ENCODE peak calls at places on chromosomes 2 and 18, in seven cellular contexts. Z is kidney, W is ascending aorta, U is foreskin keratinocyte, S is A549, P is right cardiac atrium, F is thyroid gland. N is an unnamed sample. For H3K4me1, the result is how much of the 10 kb centered on the place peaks cover.

GRCh38 chr2:237616373-237617304 is 10.7 kb upstream of the LRRFIP1 start:
- DNase-seq in U (no peak), Z (no peak), S (no peak), W (no peak), P (no peak), F (no peak), N (no peak)

GRCh38 chr2:233061591-233062446 is 1.7 kb downstream of the INPP5D start:
- DNase-seq in W (no peak), U (no peak), S (no peak), P (peak), F (peak), Z (peak), N (no peak)

GRCh38 chr18:34837769-34838194 is 127.7 kb downstream of the DTNA start:
- DNase-seq in Z (no peak), W (no peak), P (peak), S (no peak), U (no peak), F (peak), N (no peak)

GRCh38 chr2:202718614-202719013 is 83.8 kb downstream of the FAM117B start:
- DNase-seq in W (no peak), S (peak), Z (no peak), F (no peak), U (no peak), P (no peak), N (no peak)

GRCh38 chr18:23618862-23619387 is 32.6 kb upstream of the NPC1 start:
- DNase-seq in Z (no peak), S (peak), W (no peak), F (no peak), P (peak), U (no peak), N (no peak)

GRCh38 chr18:62106271-62106670 is 80.6 kb downstream of the PIGN start:
- DNase-seq in S (no peak), F (no peak), P (no peak), W (no peak), U (no peak), Z (no peak), N (no peak)

GRCh38 chr2:96823203-96823602 is 7.1 kb downstream of the CNNM3 start:
- DNase-seq in U (no peak), F (peak), Z (peak), S (no peak), P (peak), W (no peak), N (no peak)

GRCh38 chr2:99573624-99574251 is 83.9 kb upstream of the REV1 start:
- DNase-seq in S (no peak), F (no peak), W (no peak), P (no peak), Z (no peak), U (no peak), N (no peak)

GRCh38 chr2:129302815-129303214 is 676.7 kb upstream of the RAB6C start:
- DNase-seq in U (no peak), W (no peak), S (no peak), F (no peak), Z (no peak), P (no peak), N (no peak)

GRCh38 chr2:196431076-196431475 is 208.4 kb upstream of the CCDC150 start:
- DNase-seq in P (no peak), Z (no peak), S (no peak), U (no peak), F (no peak), W (no peak), N (no peak)

GRCh38 chr2:162385516-162385915 is 41.6 kb downstream of the GCA start:
- DNase-seq in W (no peak), F (no peak), U (no peak), P (no peak), Z (no peak), S (no peak), N (no peak)

GRCh38 chr2:144254342-144255235 is 265.3 kb downstream of the ZEB2 start:
- DNase-seq in F (no peak), W (no peak), Z (no peak), U (no peak), S (no peak), P (peak), N (no peak)

GRCh38 chr2:211846714-211847113 is 691.9 kb downstream of the ERBB4 start:
- DNase-seq in U (no peak), Z (no peak), W (no peak), P (no peak), F (no peak), S (no peak), N (no peak)

GRCh38 chr2:60899230-60899891 is 18.0 kb downstream of the REL start:
- DNase-seq in W (no peak), P (no peak), F (no peak), Z (no peak), U (no peak), S (no peak), N (no peak)

GRCh38 chr2:216369821-216370220 is 2.5 kb downstream of the MARCHF4 start:
- DNase-seq in W (no peak), U (no peak), P (peak), Z (no peak), F (no peak), S (no peak), N (no peak)

GRCh38 chr2:216915548-216916128 is 55.8 kb upstream of the TNP1 start:
- DNase-seq in Z (no peak), W (no peak), P (peak), U (no peak), F (no peak), S (no peak), N (no peak)

GRCh38 chr2:240319855-240320560 is 115.5 kb upstream of the GPC1 start:
- DNase-seq in P (no peak), S (no peak), F (peak), U (no peak), W (no peak), Z (peak), N (peak)

GRCh38 chr2:69253893-69254292 is 133.1 kb downstream of the GFPT1 start:
- DNase-seq in W (no peak), U (peak), P (peak), S (peak), Z (no peak), F (peak), N (no peak)

GRCh38 chr2:130728007-130728454 is 839 bp upstream of the GPR148 start:
- DNase-seq in W (no peak), P (no peak), Z (no peak), S (peak), U (no peak), F (peak), N (no peak)

GRCh38 chr2:118523761-118524160 is 323.7 kb downstream of the EN1 start:
- DNase-seq in W (no peak), P (no peak), F (no peak), S (no peak), U (no peak), Z (no peak), N (no peak)

GRCh38 chr2:166784296-166784946 is 103.9 kb upstream of the XIRP2 start:
- DNase-seq in U (no peak), P (no peak), S (no peak), Z (no peak), F (no peak), W (no peak), N (no peak)

GRCh38 chr2:34332813-34333212 is 733.7 kb upstream of the FAM98A start:
- DNase-seq in W (no peak), P (no peak), S (no peak), F (no peak), Z (no peak), U (no peak), N (no peak)

GRCh38 chr18:49666045-49666444 is 104.2 kb downstream of the LIPG start:
- DNase-seq in W (no peak), S (no peak), U (no peak), P (no peak), Z (no peak), F (no peak), N (no peak)

GRCh38 chr18:49662506-49662905 is 100.6 kb downstream of the LIPG start:
- DNase-seq in W (no peak), F (no peak), U (no peak), P (no peak), Z (no peak), S (no peak), N (no peak)

GRCh38 chr18:49663755-49664085 is 101.9 kb downstream of the LIPG start:
- DNase-seq in S (no peak), P (no peak), Z (no peak), W (no peak), U (no peak), F (no peak), N (no peak)

GRCh38 chr18:49667462-49667861 is 105.6 kb downstream of the LIPG start:
- DNase-seq in F (no peak), W (no peak), Z (no peak), U (no peak), P (no peak), S (no peak), N (no peak)

GRCh38 chr18:49664086-49664890 is 102.4 kb downstream of the LIPG start:
- DNase-seq in W (no peak), S (no peak), U (no peak), Z (no peak), F (no peak), P (peak), N (no peak)
- H3K27ac ChIP-seq in W (no peak), S (no peak), U (no peak), Z (no peak), F (no peak), P (peak), N (no peak)

GRCh38 chr2:73087311-73087710 is 15.8 kb upstream of the SFXN5 start:
- DNase-seq in W (no peak), P (no peak), F (no peak), Z (peak), S (no peak), U (no peak), N (no peak)
- H3K4me1 ChIP-seq in W (under half), P (under half), F (under half), Z (half or more), S (under half), U (under half), N (under half)

GRCh38 chr2:124171472-124172063 is 146.5 kb downstream of the CNTNAP5 start:
- DNase-seq in Z (no peak), W (no peak), S (no peak), F (no peak), U (no peak), P (no peak), N (no peak)
- H3K27ac ChIP-seq in Z (no peak), W (no peak), S (no peak), F (no peak), U (no peak), P (no peak), N (no peak)

DNA sequence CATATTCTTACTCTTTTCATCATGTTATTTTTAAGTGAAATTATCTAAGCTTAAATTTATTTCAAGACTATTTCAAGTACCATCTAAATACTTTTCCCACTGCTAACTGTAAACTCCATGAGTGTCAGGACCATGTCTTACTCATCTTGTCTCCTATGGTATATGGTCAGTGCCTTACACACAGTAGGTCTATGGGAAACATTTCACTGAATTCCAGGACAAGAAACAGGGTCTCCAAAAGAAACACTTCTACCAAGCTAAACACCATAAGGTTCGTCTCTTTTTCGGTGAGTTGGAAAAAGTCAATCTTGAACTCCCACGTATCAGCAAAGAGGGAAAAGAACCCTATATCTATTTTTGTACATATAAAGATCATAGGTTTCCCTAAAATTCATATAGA is 6.5 kb downstream of the SUCLG1 start:
- DNase-seq in W (no peak), U (no peak), P (no peak), Z (no peak), F (no peak), S (no peak), N (no peak)
- H3K4me1 ChIP-seq in W (under half), U (under half), P (under half), Z (under half), F (under half), S (under half), N (under half)

GRCh38 chr2:16071865-16072637 is 131.7 kb downstream of the MYCN start:
- DNase-seq in S (no peak), W (no peak), Z (no peak), U (no peak), P (no peak), F (no peak), N (no peak)

GRCh38 chr2:16071039-16071864 is 130.9 kb downstream of the MYCN start:
- DNase-seq in F (no peak), W (no peak), Z (no peak), P (no peak), U (no peak), S (no peak), N (no peak)

GRCh38 chr2:16073471-16073870 is 133.1 kb downstream of the MYCN start:
- DNase-seq in F (no peak), P (no peak), Z (no peak), S (no peak), U (no peak), W (no peak), N (no peak)

GRCh38 chr2:16073921-16074425 is 133.6 kb downstream of the MYCN start:
- DNase-seq in Z (no peak), F (no peak), P (no peak), W (no peak), S (no peak), U (no peak), N (no peak)

GRCh38 chr2:16072638-16073290 is 132.4 kb downstream of the MYCN start:
- DNase-seq in P (no peak), U (no peak), W (no peak), Z (no peak), S (no peak), F (no peak), N (no peak)
- H3K27ac ChIP-seq in P (no peak), U (no peak), W (no peak), Z (no peak), S (no peak), F (no peak), N (no peak)

GRCh38 chr2:6254446-6254845 is 562.3 kb downstream of the SOX11 start:
- DNase-seq in Z (no peak), U (no peak), S (no peak), W (no peak), P (no peak), F (no peak), N (no peak)
- H3K4me1 ChIP-seq in Z (under half), U (under half), S (under half), W (under half), P (under half), F (under half), N (under half)

GRCh38 chr2:86143307-86143706 is 37.3 kb downstream of the PTCD3 start:
- DNase-seq in U (no peak), W (no peak), F (no peak), Z (no peak), P (no peak), S (no peak), N (no peak)

GRCh38 chr2:86138736-86139625 is 32.9 kb downstream of the PTCD3 start:
- DNase-seq in S (no peak), F (no peak), U (no peak), Z (no peak), P (no peak), W (no peak), N (no peak)

GRCh38 chr2:86142737-86143257 is 36.8 kb downstream of the PTCD3 start:
- DNase-seq in W (no peak), F (no peak), Z (no peak), P (no peak), S (no peak), U (no peak), N (no peak)

GRCh38 chr2:86139981-86140380 is 33.9 kb downstream of the PTCD3 start:
- DNase-seq in U (no peak), Z (no peak), S (no peak), W (no peak), F (no peak), P (no peak), N (no peak)

GRCh38 chr2:86140969-86141392 is 34.9 kb downstream of the PTCD3 start:
- DNase-seq in P (no peak), F (no peak), U (no peak), Z (no peak), S (no peak), W (no peak), N (no peak)
- H3K27ac ChIP-seq in P (no peak), F (no peak), U (no peak), Z (no peak), S (no peak), W (no peak), N (no peak)